ENCODE peak calls at places on chromosomes 3 and 15, in four cellular contexts. Q is mesendoderm; L is foreskin fibroblast; T is activated CD8-positive, alpha-beta memory T cell treated with anti-CD3 and anti-CD28 coated beads, Interleukin-2, amount 10 ng/mL, durations not matched to agents 7 days and 5 days. Z is an unnamed sample.

GRCh38 chr3:189337672-189338071 is 165.9 kb downstream of the TPRG1 start:
- DNase-seq in T (no peak), Q (peak), L (no peak), Z (no peak)

GRCh38 chr3:14319654-14320182 is 82.7 kb upstream of the SLC6A6 start:
- DNase-seq in L (peak), Q (peak), T (peak), Z (no peak)

GRCh38 chr3:19446687-19447086 is 298.4 kb downstream of the KCNH8 start:
- DNase-seq in T (no peak), Q (no peak), L (no peak), Z (no peak)

GRCh38 chr15:99755692-99756409 is 22.6 kb upstream of the LYSMD4 start:
- DNase-seq in T (peak), L (peak), Q (peak), Z (no peak)

GRCh38 chr3:877001-877400 is 215.8 kb upstream of the CNTN6 start:
- DNase-seq in Q (no peak), L (no peak), T (no peak), Z (no peak)

GRCh38 chr3:99980606-99981005 is 133.7 kb downstream of the FILIP1L start:
- DNase-seq in T (no peak), Q (no peak), L (no peak), Z (no peak)

GRCh38 chr3:13122101-13123055 is 49.1 kb upstream of the IQSEC1 start:
- DNase-seq in Q (no peak), T (no peak), L (no peak), Z (no peak)

GRCh38 chr3:83567935-83568334 is 1390.9 kb upstream of the CADM2 start:
- DNase-seq in T (no peak), L (no peak), Q (no peak), Z (no peak)

GRCh38 chr3:16122155-16122554 is 52.3 kb upstream of the GALNT15 start:
- DNase-seq in Q (no peak), T (no peak), L (no peak), Z (no peak)

GRCh38 chr15:92343869-92344643 is 49.6 kb upstream of the ST8SIA2 start:
- DNase-seq in T (no peak), Q (peak), L (no peak), Z (no peak)

GRCh38 chr3:161859057-161859456 is 362.4 kb downstream of the OTOL1 start:
- DNase-seq in T (no peak), Q (no peak), L (no peak), Z (no peak)

GRCh38 chr15:86591994-86592746 is 512.5 kb downstream of the AGBL1 start:
- DNase-seq in T (no peak), L (no peak), Q (no peak), Z (no peak)

GRCh38 chr3:189860296-189860695 is 229.1 kb downstream of the TP63 start:
- DNase-seq in T (no peak), L (no peak), Q (no peak), Z (no peak)

GRCh38 chr15:70250208-70251201 is 152.8 kb upstream of the TLE3 start:
- DNase-seq in T (no peak), Q (no peak), L (no peak), Z (no peak)

GRCh38 chr3:71926242-71926560 is 141.3 kb upstream of the PROK2 start:
- DNase-seq in Q (peak), T (no peak), L (no peak), Z (no peak)

GRCh38 chr15:73225358-73226015 is 143.3 kb downstream of the HCN4 start:
- DNase-seq in T (peak), Q (peak), L (no peak), Z (no peak)

GRCh38 chr3:195147649-195148121 is 123.3 kb downstream of the XXYLT1 start:
- DNase-seq in T (peak), L (no peak), Q (no peak), Z (no peak)

GRCh38 chr15:44718180-44718926 is 7.0 kb downstream of the B2M start:
- DNase-seq in Q (no peak), L (no peak), T (no peak), Z (no peak)

GRCh38 chr3:123658118-123658859 is 73.4 kb upstream of the HACD2 start:
- DNase-seq in Q (no peak), L (peak), T (no peak), Z (no peak)

GRCh38 chr15:36778516-36778915 is 199.1 kb downstream of the CDIN1 start:
- DNase-seq in T (no peak), L (peak), Q (no peak), Z (no peak)

GRCh38 chr3:157166559-157166958 is 6.6 kb upstream of the CCNL1 start:
- DNase-seq in T (no peak), L (no peak), Q (no peak), Z (no peak)

GRCh38 chr15:45618813-45619212 is 16.0 kb upstream of the SQOR start:
- DNase-seq in Q (no peak), T (no peak), L (no peak), Z (no peak)

GRCh38 chr15:77901251-77901881 is 176.1 kb downstream of the TBC1D2B start:
- DNase-seq in L (no peak), Q (no peak), T (no peak), Z (no peak)

GRCh38 chr3:151327571-151328198 is 1.7 kb downstream of the P2RY13 start:
- DNase-seq in Q (no peak), T (no peak), L (no peak), Z (no peak)

GRCh38 chr3:159619341-159619885 is 369.2 kb upstream of the IL12A start:
- DNase-seq in Q (no peak), T (no peak), L (peak), Z (no peak)

GRCh38 chr15:96064351-96064756 is 266.1 kb upstream of the NR2F2 start:
- DNase-seq in L (peak), T (no peak), Q (peak), Z (peak)

GRCh38 chr3:197028711-197029510 is 706 bp downstream of the MELTF start:
- DNase-seq in Q (peak), L (no peak), T (no peak), Z (no peak)

GRCh38 chr3:105829879-105830622 is 38.8 kb downstream of the CBLB start:
- DNase-seq in T (no peak), Q (no peak), L (no peak), Z (no peak)

GRCh38 chr3:105067361-105067760 is 299.3 kb upstream of the ALCAM start:
- DNase-seq in L (no peak), T (no peak), Q (no peak), Z (no peak)

GRCh38 chr15:81221449-81221848 is 24.8 kb downstream of the IL16 start:
- DNase-seq in T (no peak), L (no peak), Q (no peak), Z (no peak)

GRCh38 chr3:128549283-128550112 is 56.5 kb upstream of the GATA2 start:
- DNase-seq in L (peak), Q (peak), T (no peak), Z (peak)

Z was measured in esophagus muscularis mucosa.